ENCODE peak calls at places on chromosomes 4 and X, in nine cellular contexts. A, H, O, D, X, G, N, Q and L are unnamed samples.

GRCh38 chrX:56813318-56813837 is 84.3 kb downstream of the NBDY start:
- DNase-seq in A (peak), H (no peak), O (peak), D (no peak), X (peak), G (peak), N (peak), Q (no peak), L (no peak)

GRCh38 chr4:11710484-11710883 is 281.8 kb upstream of the HS3ST1 start:
- DNase-seq in A (no peak), H (no peak), O (no peak), D (no peak), X (no peak), G (peak), N (no peak), Q (no peak), L (no peak)

GRCh38 chrX:154443479-154443910 is 446 bp upstream of the FAM50A start:
- DNase-seq in A (peak), H (peak), O (no peak), D (no peak), X (no peak), G (peak), N (no peak), Q (no peak), L (no peak)

GRCh38 chr4:54539500-54540029 is 118.2 kb upstream of the KIT start:
- DNase-seq in A (peak), H (no peak), O (no peak), D (no peak), X (no peak), G (peak), N (peak), Q (no peak), L (peak)

GRCh38 chrX:73562458-73562857 is 539 bp upstream of the CHIC1 start:
- DNase-seq in A (peak), H (no peak), O (no peak), D (no peak), X (no peak), G (no peak), N (peak), Q (no peak), L (no peak)

GRCh38 chrX:39011454-39012204 is 210.4 kb downstream of the MID1IP1 start:
- DNase-seq in A (no peak), H (no peak), O (no peak), D (no peak), X (no peak), G (peak), N (no peak), Q (no peak), L (no peak)

GRCh38 chrX:68929332-68930150 is 100.7 kb downstream of the EFNB1 start:
- DNase-seq in A (peak), H (no peak), O (no peak), D (no peak), X (no peak), G (peak), N (peak), Q (no peak), L (no peak)

GRCh38 chr4:36128689-36129088 is 115.6 kb downstream of the ARAP2 start:
- DNase-seq in A (no peak), H (no peak), O (no peak), D (no peak), X (no peak), G (peak), N (peak), Q (no peak), L (no peak)

GRCh38 chr4:7340553-7341433 is 93.9 kb downstream of the PSAPL1 start:
- DNase-seq in A (no peak), H (no peak), O (no peak), D (no peak), X (no peak), G (no peak), N (no peak), Q (no peak), L (no peak)

GRCh38 chr4:38154681-38155588 is 194.7 kb downstream of the PTTG2 start:
- DNase-seq in A (no peak), H (no peak), O (no peak), D (no peak), X (no peak), G (no peak), N (no peak), Q (no peak), L (no peak)

GRCh38 chr4:66837496-66837895 is 707.8 kb downstream of the CENPC start:
- DNase-seq in A (no peak), H (no peak), O (no peak), D (no peak), X (no peak), G (no peak), N (no peak), Q (no peak), L (no peak)

GRCh38 chrX:138889152-138889551 is 177.6 kb upstream of the FGF13 start:
- DNase-seq in A (no peak), H (no peak), O (no peak), D (no peak), X (no peak), G (no peak), N (no peak), Q (no peak), L (no peak)

GRCh38 chrX:3175659-3176438 is 134.6 kb downstream of the ARSF start:
- DNase-seq in A (peak), H (no peak), O (no peak), D (no peak), X (no peak), G (peak), N (peak), Q (no peak), L (no peak)

GRCh38 chr4:89307446-89308160 is at the start of gene GPRIN3:
- DNase-seq in A (peak), H (peak), O (peak), D (peak), X (peak), G (peak), N (peak), Q (peak), L (peak)

GRCh38 chr4:37988670-37989069 is 28.5 kb downstream of the PTTG2 start:
- DNase-seq in A (no peak), H (no peak), O (no peak), D (no peak), X (no peak), G (no peak), N (no peak), Q (no peak), L (no peak)

GRCh38 chr4:4693258-4693657 is 151.4 kb upstream of the STX18 start:
- DNase-seq in A (peak), H (no peak), O (no peak), D (no peak), X (no peak), G (peak), N (no peak), Q (no peak), L (no peak)

GRCh38 chrX:132219343-132219768 is at the start of gene RAP2C:
- DNase-seq in A (peak), H (peak), O (no peak), D (peak), X (peak), G (peak), N (peak), Q (peak), L (peak)

GRCh38 chr4:142480244-142480643 is 365.9 kb downstream of the INPP4B start:
- DNase-seq in A (peak), H (peak), O (no peak), D (no peak), X (no peak), G (peak), N (peak), Q (no peak), L (no peak)

GRCh38 chr4:4386736-4387392 is at the start of gene NSG1:
- DNase-seq in A (peak), H (peak), O (no peak), D (no peak), X (peak), G (peak), N (peak), Q (peak), L (peak)

GRCh38 chrX:116873678-116874077 is 410.9 kb upstream of the CT83 start:
- DNase-seq in A (peak), H (no peak), O (no peak), D (no peak), X (no peak), G (peak), N (peak), Q (no peak), L (no peak)

GRCh38 chrX:150236304-150236703 is 126.8 kb upstream of the MAMLD1 start:
- DNase-seq in A (peak), H (no peak), O (no peak), D (no peak), X (no peak), G (peak), N (no peak), Q (no peak), L (no peak)

GRCh38 chrX:9765072-9765736 is 443 bp downstream of the GPR143 start:
- DNase-seq in A (no peak), H (no peak), O (no peak), D (no peak), X (no peak), G (no peak), N (no peak), Q (no peak), L (no peak)

GRCh38 chrX:87338510-87338909 is 179.1 kb upstream of the KLHL4 start:
- DNase-seq in A (no peak), H (peak), O (no peak), D (no peak), X (no peak), G (no peak), N (peak), Q (no peak), L (peak)